ENCODE peak calls at places on chromosomes 13 and 19, in five cellular contexts. B, Q, L, A and E are unnamed samples.
A peak's percentile ranks its signal among the peaks of the same experiment; 100 is the strongest.

GRCh38 chr13:44141213-44141724 is 232.4 kb upstream of the SERP2 start:
- DNase-seq in B (no peak), Q (no peak), L (no peak), A (no peak), E (no peak)

GRCh38 chr13:76016799-76017198 is 380.7 kb downstream of the LMO7 start:
- DNase-seq in B (peak; percentile 7), Q (no peak), L (peak; percentile 67), A (peak; percentile 8), E (peak; percentile 48)

GRCh38 chr13:28316129-28316528 is 177.8 kb downstream of the PAN3 start:
- DNase-seq in B (no peak), Q (no peak), L (no peak), A (no peak), E (no peak)

GRCh38 chr13:48412881-48413351 is at the start of gene LPAR6:
- DNase-seq in B (no peak), Q (no peak), L (peak; percentile 69), A (no peak), E (peak; percentile 91)

GRCh38 chr13:31818236-31818635 is 78.9 kb downstream of the RXFP2 start:
- DNase-seq in B (no peak), Q (no peak), L (no peak), A (no peak), E (no peak)

GRCh38 chr13:109381546-109382180 is 404.7 kb downstream of the IRS2 start:
- DNase-seq in B (no peak), Q (no peak), L (no peak), A (no peak), E (peak; percentile 84)

GRCh38 chr19:32691291-32691951 is at the start of gene NUDT19:
- DNase-seq in B (peak; percentile 66), Q (peak; percentile 88), L (peak; percentile 76), A (peak; percentile 90), E (peak; percentile 71)

GRCh38 chr13:49305824-49306425 is 58.2 kb downstream of the CDADC1 start:
- DNase-seq in B (no peak), Q (no peak), L (no peak), A (no peak), E (no peak)

GRCh38 chr19:46461537-46461936 is 9.8 kb downstream of the PNMA8A start:
- DNase-seq in B (no peak), Q (no peak), L (no peak), A (no peak), E (no peak)

GRCh38 chr19:58575183-58576041 is 2.3 kb upstream of the MZF1 start:
- DNase-seq in B (peak; percentile 88), Q (peak; percentile 95), L (peak; percentile 92), A (peak; percentile 89), E (peak; percentile 90)

GRCh38 chr13:74017301-74018092 is 116.7 kb downstream of the KLF12 start:
- DNase-seq in B (no peak), Q (no peak), L (no peak), A (no peak), E (no peak)

GRCh38 chr19:10251792-10252694 is at the start of gene MRPL4:
- DNase-seq in B (peak; percentile 95), Q (peak; percentile 98), L (peak; percentile 100), A (peak; percentile 96), E (peak; percentile 99)

GRCh38 chr13:86591862-86592261 is 792.6 kb upstream of the SLITRK6 start:
- DNase-seq in B (no peak), Q (no peak), L (peak; percentile 3), A (no peak), E (no peak)

GRCh38 chr19:58544591-58545285 is 874 bp downstream of the TRIM28 start:
- DNase-seq in B (peak; percentile 83), Q (no peak), L (peak; percentile 55), A (no peak), E (peak; percentile 51)

GRCh38 chr19:29526730-29527499 is 1.1 kb downstream of the VSTM2B start:
- DNase-seq in B (peak; percentile 66), Q (no peak), L (no peak), A (no peak), E (no peak)

GRCh38 chr19:47239610-47240296 is 8.8 kb upstream of the BBC3 start:
- DNase-seq in B (peak; percentile 83), Q (no peak), L (no peak), A (peak; percentile 59), E (peak; percentile 42)

GRCh38 chr19:18541992-18542935 is 1.1 kb downstream of the FKBP8 start:
- DNase-seq in B (peak; percentile 35), Q (no peak), L (no peak), A (no peak), E (no peak)

GRCh38 chr13:98466634-98467236 is 110.2 kb downstream of the STK24 start:
- DNase-seq in B (peak; percentile 75), Q (no peak), L (peak; percentile 50), A (peak; percentile 59), E (peak; percentile 52)

GRCh38 chr13:47945738-47946137 is 55.3 kb downstream of the SUCLA2 start:
- DNase-seq in B (no peak), Q (no peak), L (no peak), A (no peak), E (peak; percentile 90)

GRCh38 chr13:46288570-46289259 is 77.0 kb downstream of the LRRC63 start:
- DNase-seq in B (peak; percentile 22), Q (no peak), L (peak; percentile 66), A (no peak), E (peak; percentile 49)

GRCh38 chr13:32530841-32531253 is 7.7 kb downstream of the N4BP2L2 start:
- DNase-seq in B (no peak), Q (no peak), L (no peak), A (no peak), E (peak; percentile 84)

GRCh38 chr13:62038214-62038613 is 622.6 kb upstream of the PCDH20 start:
- DNase-seq in B (no peak), Q (no peak), L (no peak), A (no peak), E (no peak)

GRCh38 chr13:43005460-43006236 is 13.6 kb upstream of the EPSTI1 start:
- DNase-seq in B (no peak), Q (no peak), L (peak; percentile 61), A (no peak), E (peak; percentile 28)

GRCh38 chr13:67416047-67416925 is 186.2 kb upstream of the PCDH9 start:
- DNase-seq in B (peak; percentile 65), Q (no peak), L (peak; percentile 45), A (no peak), E (peak; percentile 6)

GRCh38 chr13:99220199-99220931 is 19.7 kb downstream of the UBAC2 start:
- DNase-seq in B (no peak), Q (no peak), L (no peak), A (no peak), E (no peak)

DNA sequence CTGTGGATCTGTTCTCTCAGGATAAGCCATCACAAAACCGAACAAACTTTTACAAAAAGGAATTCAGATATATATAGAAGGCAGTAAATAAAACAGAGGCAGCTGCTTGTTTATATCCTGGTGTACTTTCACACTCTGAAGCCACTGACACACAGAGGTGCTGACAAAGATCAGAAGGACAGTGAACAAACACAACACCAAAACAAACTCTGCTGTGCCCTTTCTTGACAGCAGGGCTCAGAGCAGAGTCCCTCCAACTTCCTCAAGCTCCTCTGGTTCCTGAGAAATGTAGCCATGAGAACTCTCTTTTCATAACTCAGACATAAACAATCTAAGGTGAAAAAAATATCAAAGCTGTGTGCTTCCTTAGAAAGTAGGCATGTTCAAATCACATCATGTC is 1052.8 kb upstream of the SPRY2 start:
- DNase-seq in B (no peak), Q (no peak), L (no peak), A (no peak), E (no peak)
- TF ChIP-seq CTCF in B (no peak), Q (no peak), L (no peak), A (no peak), E (no peak)

GRCh38 chr13:23455401-23456185 is 22.1 kb upstream of the SACS start:
- DNase-seq in B (no peak), Q (no peak), L (no peak), A (no peak), E (no peak)
- TF ChIP-seq CTCF in B (no peak), Q (no peak), L (peak; percentile 30), A (no peak), E (no peak)

GRCh38 chr19:34481861-34482379 is 362 bp downstream of the WTIP start:
- DNase-seq in B (no peak), Q (no peak), L (peak; percentile 8), A (no peak), E (no peak)

GRCh38 chr19:34482380-34483250 is 1.1 kb downstream of the WTIP start:
- DNase-seq in B (peak; percentile 70), Q (no peak), L (no peak), A (no peak), E (peak; percentile 56)

GRCh38 chr19:34480491-34480890 is 1.1 kb upstream of the WTIP start:
- DNase-seq in B (no peak), Q (no peak), L (no peak), A (no peak), E (no peak)

GRCh38 chr19:34479396-34479795 is 2.2 kb upstream of the WTIP start:
- DNase-seq in B (no peak), Q (no peak), L (no peak), A (no peak), E (no peak)

GRCh38 chr19:34480971-34481821 is at the start of gene WTIP:
- DNase-seq in B (peak; percentile 91), Q (no peak), L (peak; percentile 32), A (peak; percentile 41), E (peak; percentile 89)
- TF ChIP-seq CTCF in B (no peak), Q (no peak), L (no peak), A (no peak), E (no peak)

DNA sequence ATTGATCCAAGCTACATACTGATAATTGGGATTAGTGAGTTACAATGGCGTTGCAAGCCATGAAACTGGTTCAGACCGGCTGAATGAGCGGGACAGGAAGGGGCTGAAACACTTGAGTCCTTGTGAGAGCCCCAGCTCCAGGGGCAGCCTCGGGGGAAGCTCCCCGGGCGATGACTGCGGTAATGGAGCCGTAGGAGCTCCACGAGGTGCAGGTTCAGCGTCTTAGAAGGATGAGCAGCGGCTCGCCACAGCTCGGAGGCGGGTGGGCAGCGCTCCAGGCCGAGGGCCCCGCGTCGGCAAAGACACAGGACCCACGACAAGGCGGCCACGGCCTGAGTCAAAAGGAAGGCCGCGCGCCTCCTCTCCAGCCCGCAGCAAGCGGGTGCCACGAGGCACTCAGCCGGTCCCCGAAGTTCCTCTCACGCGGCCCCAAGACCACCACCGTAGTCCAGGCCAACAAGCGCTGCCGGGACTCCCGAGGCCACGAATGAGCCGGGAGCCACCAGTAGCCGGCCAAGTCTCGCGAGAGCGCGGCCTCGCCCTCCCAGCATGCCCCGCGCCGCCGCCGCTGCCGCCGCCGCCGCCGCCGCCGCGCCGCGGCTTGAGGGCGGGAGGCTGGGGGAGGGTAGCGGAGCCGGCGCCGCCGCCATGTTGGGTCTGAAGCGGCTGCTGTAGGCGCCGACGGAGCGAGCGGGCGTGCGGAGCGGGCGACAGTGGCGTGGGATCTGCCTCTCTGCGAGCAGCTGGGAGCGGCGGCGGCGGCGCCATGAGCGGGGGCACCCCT is at the start of gene LSM14A:
- DNase-seq in B (peak; percentile 94), Q (peak; percentile 93), L (peak; percentile 72), A (peak; percentile 93), E (peak; percentile 91)
- TF ChIP-seq CTCF in B (no peak), Q (no peak), L (no peak), A (no peak), E (no peak)

DNA sequence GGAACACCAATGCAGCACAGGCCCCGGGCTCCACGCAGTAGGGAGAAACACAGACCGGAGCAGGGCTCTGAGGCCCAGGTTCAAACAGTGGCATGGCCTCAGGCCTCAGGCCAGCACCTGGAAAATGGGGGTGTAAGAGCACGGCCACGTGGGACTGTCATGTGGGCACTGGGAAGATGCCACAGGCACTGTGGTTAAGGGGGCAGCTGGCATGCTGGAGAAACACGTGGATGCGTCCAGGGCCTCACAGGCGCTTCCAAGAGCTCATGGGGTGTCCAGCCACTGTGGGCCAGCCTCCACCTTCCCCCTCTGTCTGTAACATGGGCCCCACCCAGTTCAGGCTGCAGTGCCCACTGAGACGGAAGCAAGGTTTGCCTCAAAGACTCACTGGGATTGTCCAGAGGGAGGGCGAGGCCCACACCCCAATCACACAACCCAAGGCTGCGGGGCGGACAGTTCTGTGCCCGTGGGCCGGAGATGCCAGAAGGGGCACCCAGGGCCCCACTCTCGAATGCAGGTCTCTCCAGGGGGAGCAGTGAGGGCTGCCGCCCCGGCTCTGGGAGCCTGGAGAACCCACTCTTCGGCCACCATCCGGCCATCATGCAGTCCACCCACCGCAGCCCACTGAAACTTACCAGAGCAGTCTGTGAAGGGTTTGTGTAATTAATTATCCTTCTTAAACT is 6.3 kb upstream of the MBD3 start:
- DNase-seq in B (no peak), Q (no peak), L (no peak), A (no peak), E (no peak)
- TF ChIP-seq CTCF in B (no peak), Q (no peak), L (no peak), A (no peak), E (no peak)